ENCODE peak calls at places on chromosomes 7 and 10, in five cellular contexts. T is IMR-90, N is HepG2, I is K562, U is GM12878. G is an unnamed sample.

GRCh38 chr10:87550741-87551140 is 46.0 kb downstream of the MINPP1 start:
- DNase-seq in T (no peak), N (no peak), I (no peak), U (no peak), G (no peak)

GRCh38 chr7:81111781-81112540 is 193.1 kb upstream of the SEMA3C start:
- DNase-seq in T (peak), N (no peak), I (no peak), U (no peak), G (no peak)

GRCh38 chr7:75559355-75559986 is 67.4 kb downstream of the SPDYE5 start:
- DNase-seq in T (no peak), N (no peak), I (no peak), U (no peak), G (no peak)

GRCh38 chr7:41942468-41943097 is 239.7 kb upstream of the INHBA start:
- DNase-seq in T (peak), N (peak), I (no peak), U (no peak), G (peak)

GRCh38 chr10:94327649-94328048 is 35.1 kb downstream of the NOC3L start:
- DNase-seq in T (no peak), N (no peak), I (no peak), U (no peak), G (no peak)

GRCh38 chr7:5177060-5177459 is 13.0 kb upstream of the WIPI2 start:
- DNase-seq in T (peak), N (no peak), I (no peak), U (no peak), G (peak)

GRCh38 chr10:119416855-119417254 is 125.7 kb downstream of the RGS10 start:
- DNase-seq in T (peak), N (peak), I (peak), U (peak), G (peak)

GRCh38 chr7:65448824-65449504 is 75.3 kb downstream of the ZNF92 start:
- DNase-seq in T (peak), N (no peak), I (no peak), U (no peak), G (no peak)

GRCh38 chr7:106126170-106126938 is 14.2 kb upstream of the SYPL1 start:
- DNase-seq in T (peak), N (no peak), I (no peak), U (no peak), G (peak)

GRCh38 chr10:106310596-106310995 is 853.9 kb downstream of the SORCS1 start:
- DNase-seq in T (no peak), N (no peak), I (no peak), U (no peak), G (no peak)

GRCh38 chr10:119693262-119693957 is 32.4 kb upstream of the INPP5F start:
- DNase-seq in T (no peak), N (peak), I (no peak), U (no peak), G (no peak)

GRCh38 chr10:43689618-43689954 is 40.9 kb upstream of the ZNF32 start:
- DNase-seq in T (no peak), N (no peak), I (peak), U (no peak), G (peak)

GRCh38 chr10:43678654-43679053 is 30.0 kb upstream of the ZNF32 start:
- DNase-seq in T (no peak), N (no peak), I (no peak), U (no peak), G (no peak)

GRCh38 chr7:23544913-23545354 is 13.2 kb upstream of the TRA2A start:
- DNase-seq in T (peak), N (peak), I (peak), U (peak), G (no peak)

GRCh38 chr10:131930150-131930549 is 29.3 kb downstream of the PPP2R2D start:
- DNase-seq in T (no peak), N (no peak), I (no peak), U (no peak), G (no peak)

GRCh38 chr7:29940199-29940598 is 49.4 kb downstream of the SCRN1 start:
- DNase-seq in T (peak), N (no peak), I (no peak), U (no peak), G (no peak)

GRCh38 chr7:20596653-20597052 is 18.8 kb upstream of the ABCB5 start:
- DNase-seq in T (peak), N (no peak), I (no peak), U (no peak), G (no peak)

DNA sequence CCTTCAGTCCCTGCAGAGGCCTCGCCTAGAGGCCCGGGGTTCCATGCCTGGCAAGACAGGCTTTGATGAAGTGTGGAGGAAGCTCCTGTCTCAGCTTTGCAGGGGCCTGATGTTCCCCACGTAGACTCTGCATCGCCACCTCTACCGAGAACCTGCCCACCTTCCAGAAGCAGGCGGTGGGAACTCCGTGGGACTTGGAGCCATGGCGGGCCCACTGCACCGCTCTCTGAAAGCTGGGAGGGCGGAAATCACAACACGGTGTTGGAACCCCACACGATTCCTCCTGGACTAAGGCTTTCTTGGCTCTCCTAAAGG is 79.9 kb downstream of the VIPR2 start:
- DNase-seq in T (no peak), N (no peak), I (no peak), U (no peak), G (no peak)
- TF ChIP-seq RAD21 in T (no peak), N (no peak), I (no peak), U (no peak), G (no peak)

GRCh38 chr10:104274762-104275721 is 6.1 kb downstream of the GSTO2 start:
- DNase-seq in T (no peak), N (no peak), I (peak), U (no peak), G (peak)
- TF ChIP-seq BHLHE40 in T (no peak), N (peak), I (no peak), U (no peak), G (no peak)

DNA sequence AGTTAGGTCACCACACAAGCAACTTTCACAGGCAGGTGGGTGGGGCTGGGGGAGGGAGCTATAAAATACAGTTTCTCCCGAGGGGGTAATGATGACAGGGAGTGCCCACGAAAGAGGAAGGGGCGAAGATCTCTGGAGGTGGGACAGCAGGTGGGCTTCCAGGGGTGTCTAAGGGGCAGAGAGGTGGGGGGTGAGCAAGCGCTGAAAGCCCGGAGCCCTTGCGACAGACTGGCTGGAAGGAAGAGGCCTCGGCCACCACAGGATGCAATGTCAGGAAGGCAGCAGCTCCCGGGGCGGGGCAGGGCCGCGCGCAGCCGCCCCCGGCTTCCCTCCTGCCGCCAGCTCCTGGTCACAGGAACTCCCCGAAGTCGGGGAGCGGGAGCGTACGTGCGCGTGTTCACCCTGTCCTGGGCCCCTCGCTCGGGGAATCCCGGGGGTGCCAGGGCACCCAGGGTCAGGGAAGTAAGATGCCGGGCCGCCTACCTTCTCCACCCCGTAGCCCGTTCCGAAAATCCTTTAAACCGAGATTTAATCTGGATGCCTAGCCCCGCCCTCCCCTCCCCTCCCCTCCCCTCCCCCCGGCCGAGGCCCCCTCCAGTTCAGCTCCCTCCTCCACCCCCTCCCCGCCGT is 105.2 kb upstream of the PPIF start:
- DNase-seq in T (peak), N (no peak), I (no peak), U (no peak), G (no peak)
- TF ChIP-seq RAD21 in T (no peak), N (no peak), I (no peak), U (no peak), G (no peak)

DNA sequence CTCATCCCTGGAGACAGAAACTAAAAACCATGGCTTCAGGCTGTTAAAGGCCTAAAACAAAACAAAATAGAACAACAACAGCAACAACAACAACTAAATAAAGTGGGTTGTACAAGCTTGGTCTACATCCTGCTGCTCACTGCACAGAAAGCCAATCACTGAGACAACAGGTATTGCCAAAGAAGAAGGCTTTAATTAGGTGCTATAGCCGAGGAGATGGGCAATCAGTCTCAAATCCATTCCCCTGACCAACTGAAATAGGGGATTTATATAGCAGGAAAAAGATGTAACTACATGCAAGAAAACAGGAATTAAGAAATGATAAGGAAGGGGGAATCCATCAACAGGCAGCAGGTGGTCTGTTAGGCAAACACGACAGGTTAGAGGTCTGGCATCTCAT is 22.4 kb upstream of the NUB1 start:
- DNase-seq in T (no peak), N (no peak), I (no peak), U (no peak), G (no peak)
- TF ChIP-seq BHLHE40 in T (no peak), N (no peak), I (no peak), U (no peak), G (no peak)

DNA sequence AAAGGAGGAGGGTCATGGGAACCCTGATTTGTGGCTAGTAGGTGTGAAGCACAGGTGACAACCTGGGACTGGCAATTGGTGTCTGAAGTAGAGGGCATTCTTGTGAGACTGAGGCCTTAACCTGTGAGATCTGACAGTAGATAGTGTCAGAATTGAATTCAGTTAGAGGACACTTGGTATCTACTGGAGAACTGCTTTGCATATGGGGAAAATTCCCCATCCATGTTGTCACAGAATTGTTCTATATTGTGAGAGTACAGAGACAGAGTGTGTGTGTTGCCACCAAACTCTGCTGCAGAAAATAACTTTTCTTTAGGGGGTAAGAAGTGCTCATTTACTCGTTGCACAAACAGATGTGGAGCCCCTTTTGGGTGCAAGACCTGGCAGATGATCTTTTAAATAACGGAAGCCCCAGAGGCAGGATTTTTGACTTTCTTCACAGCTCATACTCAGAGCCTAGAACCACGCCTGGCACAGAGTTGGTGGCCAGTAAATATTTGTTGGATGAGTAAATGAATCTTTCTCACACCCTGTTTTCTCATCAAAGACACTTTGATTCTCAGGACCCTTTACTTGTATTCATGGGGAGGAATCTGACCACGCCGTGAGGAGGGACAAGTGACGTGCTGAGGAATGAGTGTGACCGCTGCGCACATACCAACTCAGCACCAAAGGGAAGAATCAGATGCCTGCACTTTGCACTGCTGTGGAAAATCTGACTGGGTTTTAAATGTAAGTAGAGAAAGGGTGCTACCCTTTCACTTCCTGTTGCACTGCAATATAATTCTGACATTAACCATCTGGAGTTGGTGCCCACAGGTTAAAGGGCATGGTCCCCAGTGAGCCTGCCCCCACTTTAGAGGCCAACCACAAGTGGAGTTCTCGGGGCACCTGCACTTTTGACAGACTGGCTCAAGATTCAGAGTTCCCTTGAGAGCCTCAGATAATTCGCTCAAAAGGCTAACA is 39.2 kb upstream of the SDHAF3 start:
- DNase-seq in T (no peak), N (no peak), I (no peak), U (peak), G (no peak)
- TF ChIP-seq RAD21 in T (no peak), N (no peak), I (no peak), U (no peak), G (no peak)

DNA sequence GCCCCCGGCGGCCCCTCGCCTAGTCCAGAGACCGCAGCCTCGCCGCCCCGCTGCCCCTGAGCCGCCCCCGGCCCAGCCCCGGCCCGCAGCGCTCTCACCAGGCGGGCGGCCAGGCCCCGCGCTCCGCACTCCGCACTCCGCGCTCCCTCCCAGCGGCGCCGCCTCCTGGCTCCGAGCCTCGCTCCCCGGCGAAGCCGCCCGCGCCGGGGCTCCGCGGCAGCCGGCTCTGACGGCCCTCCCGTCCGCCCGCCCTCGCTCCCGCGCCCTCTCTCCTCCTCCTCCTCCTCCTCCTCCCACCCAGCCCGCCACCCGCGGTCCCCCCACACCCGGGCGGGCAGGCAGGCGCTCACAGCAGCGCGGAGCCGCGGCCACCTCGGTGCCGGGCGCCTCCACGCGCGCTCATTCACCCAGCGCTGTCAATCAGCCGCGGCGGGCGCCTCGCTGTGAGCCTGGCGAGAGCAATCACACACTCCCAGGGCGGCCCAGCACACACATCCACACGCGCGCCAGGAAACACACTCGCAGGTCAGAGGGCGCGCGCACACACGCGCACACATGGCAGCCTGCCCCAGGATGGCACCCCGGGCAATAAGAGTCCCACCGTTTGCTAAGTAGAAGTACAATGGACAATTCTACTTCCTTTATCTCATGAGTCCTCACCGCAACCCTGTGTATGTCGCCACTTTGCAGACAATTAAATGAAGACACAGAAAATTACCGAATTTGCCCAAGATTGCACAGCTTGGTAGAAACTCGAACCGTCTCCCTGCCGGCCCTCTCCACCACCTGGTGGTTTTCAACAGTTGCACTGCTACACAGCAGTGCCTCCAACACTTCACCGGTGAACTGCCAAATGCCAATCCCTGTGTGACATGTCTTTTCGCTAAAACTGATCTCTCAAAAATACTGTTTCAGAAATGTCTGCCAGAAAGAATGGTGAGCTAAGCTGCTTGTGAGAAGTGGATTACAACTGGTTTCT is at the start of gene PRRT4:
- DNase-seq in T (no peak), N (no peak), I (peak), U (no peak), G (peak)
- TF ChIP-seq BHLHE40 in T (peak), N (no peak), I (no peak), U (no peak), G (no peak)

DNA sequence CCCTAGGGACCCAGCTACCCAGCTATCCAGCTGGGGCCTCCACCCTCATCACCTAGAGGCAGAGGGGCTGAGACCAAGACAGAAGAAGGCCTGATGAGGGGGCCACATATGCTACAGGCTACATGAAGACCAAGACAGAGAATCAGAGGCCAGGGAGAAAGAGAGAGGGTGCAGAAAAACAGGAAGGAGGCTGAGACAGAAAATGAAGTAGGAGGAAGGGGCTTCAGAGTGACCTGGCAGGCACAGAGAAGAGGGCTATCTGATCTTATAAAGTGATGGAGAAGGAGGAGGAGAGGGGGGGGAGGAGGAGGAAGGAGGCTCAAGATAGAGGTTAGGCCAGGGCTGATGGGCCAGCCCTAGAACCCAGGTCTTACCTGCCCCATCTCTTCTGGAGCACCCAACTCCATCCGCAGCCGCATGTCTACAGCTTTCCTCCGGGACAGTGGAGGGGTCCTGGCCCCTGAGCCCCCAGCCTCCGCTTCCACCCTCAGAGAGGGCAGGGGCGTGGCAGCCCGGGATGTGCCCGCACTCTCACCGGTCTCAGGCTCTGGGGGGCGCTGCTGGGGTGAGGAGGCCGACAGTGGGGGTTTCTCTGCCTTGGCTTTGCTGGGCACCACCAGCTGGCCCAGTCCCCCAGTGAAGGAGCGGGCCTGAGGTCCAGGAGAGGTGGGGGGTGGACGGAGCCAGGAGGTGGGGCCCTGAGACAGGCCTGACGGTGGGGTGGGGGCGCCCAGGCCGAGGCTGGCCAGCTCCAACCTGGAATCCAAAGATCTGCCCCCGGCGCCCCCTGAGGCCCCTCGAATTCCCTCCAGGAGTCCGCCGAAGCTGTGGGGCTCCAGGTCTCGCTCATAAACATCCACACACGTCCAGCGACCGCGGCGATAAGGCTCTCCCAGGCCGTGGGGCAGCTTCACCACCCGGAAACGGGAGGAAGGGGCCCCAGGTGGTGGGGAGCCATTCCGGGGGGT is 1.8 kb downstream of the TSC22D4 start:
- DNase-seq in T (no peak), N (no peak), I (no peak), U (no peak), G (no peak)
- TF ChIP-seq RAD21 in T (peak), N (no peak), I (no peak), U (peak), G (no peak)

GRCh38 chr7:37901236-37901827 is 15.3 kb downstream of the SFRP4 start:
- DNase-seq in T (peak), N (peak), I (peak), U (no peak), G (peak)
- TF ChIP-seq BHLHE40 in T (no peak), N (no peak), I (no peak), U (no peak), G (no peak)

GRCh38 chr7:55018361-55019328 is at the start of gene EGFR:
- DNase-seq in T (peak), N (no peak), I (no peak), U (no peak), G (peak)
- TF ChIP-seq RAD21 in T (no peak), N (peak), I (no peak), U (no peak), G (peak)

DNA sequence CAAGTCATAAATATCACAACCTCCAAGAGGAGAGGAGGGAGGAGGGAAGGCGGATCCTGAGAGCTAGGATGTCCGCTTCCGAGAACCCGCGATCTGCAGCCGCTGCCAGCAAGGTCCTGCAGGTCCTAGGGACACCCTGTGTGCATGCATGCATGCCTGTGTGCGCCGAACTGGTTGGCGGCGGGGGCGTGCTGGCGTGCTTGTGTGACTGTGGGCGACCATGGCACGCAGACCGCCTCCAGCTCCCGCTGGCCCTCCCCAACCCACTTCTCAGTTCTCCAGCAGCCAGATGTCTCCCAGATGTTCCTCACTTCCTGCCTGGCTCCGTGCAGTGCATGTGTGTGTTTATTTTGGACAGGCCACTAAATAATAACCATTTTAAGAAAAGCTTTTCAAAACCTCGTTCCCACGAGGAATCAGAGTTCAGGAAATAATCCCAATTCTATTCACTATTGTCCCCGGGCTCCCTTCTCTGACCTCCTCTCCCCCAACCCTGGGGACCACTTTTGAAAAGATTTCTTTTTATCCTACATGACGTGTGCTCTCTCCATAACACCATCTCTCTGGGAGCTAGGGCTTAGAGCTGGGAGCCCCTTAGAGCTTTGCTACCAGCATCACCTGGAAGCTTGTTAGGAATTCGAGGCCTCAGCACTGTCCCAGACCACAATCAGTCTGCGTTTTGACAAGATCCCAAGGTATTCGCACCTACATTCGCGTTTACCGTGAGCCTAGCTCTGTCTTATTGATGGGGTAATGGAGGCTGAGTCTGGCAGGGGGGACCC is 32.5 kb downstream of the UNC5B start:
- DNase-seq in T (peak), N (no peak), I (no peak), U (no peak), G (no peak)
- TF ChIP-seq BHLHE40 in T (peak), N (no peak), I (no peak), U (no peak), G (no peak)

G was measured in A549.